ENCODE peak calls at places on chromosome 19, in nine cellular contexts. U is mucosa of descending colon, L is bronchial epithelial cell, A is fibroblast of villous mesenchyme, R is heart left ventricle, P is fibroblast of pulmonary artery, Y is mammary epithelial cell, V is AG09309, G is colonic mucosa. H is an unnamed sample.

GRCh38 chr19:7550987-7551761 is 15.7 kb downstream of the PNPLA6 start:
- DNase-seq in G (peak; percentile 83), L (peak; percentile 54), U (peak; percentile 81), P (peak; percentile 52), Y (peak; percentile 9), V (no peak), R (peak; percentile 81), A (peak; percentile 18), H (peak; percentile 23)

GRCh38 chr19:56377105-56377924 is 16.0 kb downstream of the ZNF582 start:
- DNase-seq in Y (no peak), A (no peak), R (no peak), U (no peak), P (no peak), G (no peak), V (no peak), L (no peak), H (no peak)

GRCh38 chr19:51564791-51565190 is 6.3 kb upstream of the ZNF175 start:
- DNase-seq in P (no peak), G (no peak), A (no peak), L (no peak), U (no peak), V (no peak), R (no peak), Y (no peak), H (no peak)

GRCh38 chr19:3868770-3869456 is at the start of gene ZFR2:
- DNase-seq in G (no peak), Y (no peak), A (no peak), R (no peak), U (no peak), V (no peak), L (no peak), P (no peak), H (no peak)

GRCh38 chr19:49560358-49560900 is 19.9 kb downstream of the NOSIP start:
- DNase-seq in L (no peak), A (no peak), Y (no peak), R (peak; percentile 65), G (no peak), V (no peak), P (no peak), U (peak; percentile 73), H (no peak)

GRCh38 chr19:13869324-13869723 is 7.6 kb upstream of the NANOS3 start:
- DNase-seq in U (no peak), L (no peak), P (no peak), R (no peak), G (no peak), V (no peak), A (no peak), Y (no peak), H (no peak)

GRCh38 chr19:17136026-17136425 is 60.4 kb downstream of the MYO9B start:
- DNase-seq in G (no peak), V (no peak), A (no peak), U (no peak), R (no peak), L (no peak), P (no peak), Y (no peak), H (no peak)

GRCh38 chr19:54473071-54473941 is at the start of gene CDC42EP5:
- DNase-seq in P (peak; percentile 90), L (peak; percentile 51), A (peak; percentile 82), V (peak; percentile 72), Y (peak; percentile 65), G (peak; percentile 88), U (peak; percentile 86), R (peak; percentile 77), H (no peak)

GRCh38 chr19:52221031-52221430 is 31.2 kb downstream of the PPP2R1A start:
- DNase-seq in A (no peak), R (no peak), L (no peak), U (no peak), G (no peak), Y (no peak), V (no peak), P (no peak), H (no peak)

GRCh38 chr19:35142531-35143230 is 374 bp upstream of the FXYD7 start:
- DNase-seq in V (no peak), U (peak; percentile 70), A (peak; percentile 29), P (peak; percentile 52), G (peak; percentile 70), R (peak; percentile 42), L (no peak), Y (no peak), H (no peak)

GRCh38 chr19:7869453-7869909 is 4.7 kb downstream of the PRR36 start:
- DNase-seq in L (peak; percentile 20), U (no peak), P (peak; percentile 40), G (peak; percentile 82), A (peak; percentile 51), Y (peak; percentile 67), R (peak; percentile 54), V (no peak), H (no peak)

GRCh38 chr19:33798701-33799111 is 2.0 kb downstream of the KCTD15 start:
- DNase-seq in G (no peak), V (no peak), L (no peak), P (peak; percentile 38), A (peak; percentile 58), Y (no peak), R (no peak), U (no peak), H (no peak)

GRCh38 chr19:14383556-14383897 is 2.3 kb downstream of the ADGRE5 start:
- DNase-seq in A (peak; percentile 54), R (peak; percentile 67), G (peak; percentile 51), L (no peak), V (no peak), Y (no peak), P (peak; percentile 46), U (no peak), H (no peak)

GRCh38 chr19:16628984-16629691 is 1.1 kb upstream of the MED26 start:
- DNase-seq in G (peak; percentile 77), R (peak; percentile 70), L (no peak), Y (peak; percentile 6), P (peak; percentile 62), U (no peak), V (peak; percentile 20), A (peak; percentile 92), H (no peak)

GRCh38 chr19:46813570-46814358 is 25.4 kb upstream of the SLC1A5 start:
- DNase-seq in L (peak; percentile 48), V (no peak), R (peak; percentile 76), G (peak; percentile 50), P (peak; percentile 92), Y (no peak), A (peak; percentile 90), U (peak; percentile 66), H (no peak)

GRCh38 chr19:36672368-36672767 is 5.7 kb upstream of the ZNF461 start:
- DNase-seq in Y (no peak), G (no peak), A (no peak), L (no peak), P (no peak), R (peak; percentile 38), U (no peak), V (no peak), H (no peak)

GRCh38 chr19:11096210-11096841 is 7.1 kb downstream of the LDLR start:
- DNase-seq in V (no peak), G (no peak), R (peak; percentile 79), L (peak; percentile 61), U (no peak), P (peak; percentile 77), A (peak; percentile 60), Y (peak; percentile 49), H (no peak)

GRCh38 chr19:53927745-53928144 is 18.7 kb downstream of the CACNG7 start:
- DNase-seq in U (no peak), G (no peak), V (peak; percentile 8), Y (peak; percentile 29), L (peak; percentile 29), R (no peak), A (peak; percentile 72), P (peak; percentile 81), H (peak; percentile 19)

GRCh38 chr19:52640916-52641315 is 2.8 kb upstream of the ZNF83 start:
- DNase-seq in V (no peak), L (no peak), U (no peak), A (peak; percentile 17), Y (no peak), R (no peak), G (no peak), P (no peak), H (no peak)

GRCh38 chr19:58059003-58059671 is at the start of gene ZNF135:
- DNase-seq in V (peak; percentile 23), U (peak; percentile 80), L (peak; percentile 51), A (peak; percentile 78), R (peak; percentile 95), G (peak; percentile 84), P (peak; percentile 77), Y (peak; percentile 6), H (peak; percentile 43)

GRCh38 chr19:58056861-58057260 is 2.2 kb upstream of the ZNF135 start:
- DNase-seq in V (no peak), A (no peak), U (no peak), Y (no peak), L (no peak), P (no peak), R (no peak), G (no peak), H (no peak)

GRCh38 chr19:58060231-58060630 is 1.1 kb downstream of the ZNF135 start:
- DNase-seq in G (no peak), P (no peak), Y (no peak), R (no peak), V (no peak), A (no peak), U (no peak), L (no peak), H (no peak)

GRCh38 chr19:58058428-58058827 is 654 bp upstream of the ZNF135 start:
- DNase-seq in R (no peak), G (no peak), A (no peak), L (no peak), Y (no peak), U (no peak), V (no peak), P (no peak), H (no peak)

GRCh38 chr19:58059681-58060080 is 599 bp downstream of the ZNF135 start:
- DNase-seq in R (no peak), Y (no peak), V (no peak), G (no peak), L (peak; percentile 2), U (no peak), P (no peak), A (no peak), H (no peak)
- H3K4me3 ChIP-seq in R (peak overlapping the region; percentile 95), Y (peak overlapping the region; percentile 25), V (peak overlapping the region; percentile 56), G (peak overlapping the region; percentile 41), L (peak overlapping the region; percentile 52), U (peak overlapping the region; percentile 14), P (peak overlapping the region; percentile 51), A (peak overlapping the region; percentile 46), H (peak overlapping the region; percentile 53)

GRCh38 chr19:28049875-28050274 is 1163.1 kb downstream of the UQCRFS1 start:
- DNase-seq in V (no peak), Y (no peak), U (no peak), P (no peak), L (no peak), A (no peak), R (no peak), G (no peak), H (no peak)
- TF ChIP-seq CTCF in V (no peak), Y (no peak), U (no peak), P (no peak), L (no peak), A (no peak), R (no peak), G (no peak), H (no peak)

GRCh38 chr19:1849132-1849474 is 820 bp upstream of the REXO1 start:
- DNase-seq in R (no peak), U (no peak), V (no peak), Y (no peak), G (no peak), A (no peak), P (no peak), L (no peak), H (no peak)
- H3K4me3 ChIP-seq in R (no peak overlapping the region), U (no peak overlapping the region), V (no peak overlapping the region), Y (no peak overlapping the region), G (no peak overlapping the region), A (no peak overlapping the region), P (no peak overlapping the region), L (no peak overlapping the region), H (no peak overlapping the region)

GRCh38 chr19:281992-282391 is 9.2 kb downstream of the PLPP2 start:
- DNase-seq in R (no peak), U (no peak), L (no peak), A (no peak), G (no peak), Y (no peak), P (no peak), V (no peak), H (no peak)
- TF ChIP-seq CTCF in R (no peak), U (no peak), L (peak; percentile 12), A (no peak), G (no peak), Y (no peak), P (no peak), V (no peak), H (peak; percentile 8)